ENCODE peak calls at places on chromosomes 7 and 10, in five cellular contexts. L is activated CD4-positive, alpha-beta T cell treated with anti-CD3 and anti-CD28 coated beads for 48 hours; K is activated CD4-positive, CD25-positive, alpha-beta regulatory T cell; C is NCI-H187; B is HCT116. V is an unnamed sample.

GRCh38 chr10:98460837-98461499 is 14.2 kb upstream of the HPS1 start:
- DNase-seq in B (peak), C (no peak), K (no peak), L (no peak), V (peak)

GRCh38 chr7:81264116-81264515 is 345.3 kb upstream of the SEMA3C start:
- DNase-seq in B (no peak), L (no peak), C (no peak), K (no peak), V (no peak)

GRCh38 chr7:99386584-99387238 is 12.2 kb downstream of the ARPC1B start:
- DNase-seq in C (no peak), K (no peak), B (no peak), L (no peak), V (no peak)

GRCh38 chr10:99742240-99742639 is 10.2 kb downstream of the CUTC start:
- DNase-seq in K (no peak), B (no peak), C (no peak), L (no peak), V (peak)

GRCh38 chr10:68517188-68517587 is 10.1 kb downstream of the SLC25A16 start:
- DNase-seq in B (no peak), L (no peak), K (no peak), C (no peak), V (no peak)

GRCh38 chr10:111128331-111129167 is 51.7 kb downstream of the ADRA2A start:
- DNase-seq in L (no peak), K (no peak), C (no peak), B (peak), V (no peak)

GRCh38 chr10:36888925-36889573 is 236.3 kb upstream of the ANKRD30A start:
- DNase-seq in L (peak), B (peak), C (peak), K (peak), V (no peak)

GRCh38 chr10:132489053-132489703 is 48.4 kb upstream of the INPP5A start:
- DNase-seq in C (no peak), L (no peak), K (no peak), B (no peak), V (peak)

GRCh38 chr10:4983615-4984216 is 19.9 kb downstream of the AKR1C2 start:
- DNase-seq in C (no peak), L (no peak), K (no peak), B (no peak), V (no peak)

GRCh38 chr7:128020161-128020560 is 11.1 kb downstream of the LRRC4 start:
- DNase-seq in C (no peak), K (peak), B (peak), L (peak), V (no peak)

GRCh38 chr10:36602374-36602773 is 523.0 kb upstream of the ANKRD30A start:
- DNase-seq in L (no peak), C (no peak), K (no peak), B (no peak), V (peak)

GRCh38 chr10:86068532-86069337 is 297.9 kb downstream of the GRID1 start:
- DNase-seq in B (no peak), K (no peak), C (no peak), L (no peak), V (no peak)

GRCh38 chr10:77377034-77377433 is 260.6 kb downstream of the KCNMA1 start:
- DNase-seq in B (no peak), C (no peak), L (no peak), K (no peak), V (no peak)

GRCh38 chr10:77532068-77532467 is 105.5 kb downstream of the KCNMA1 start:
- DNase-seq in L (no peak), B (no peak), K (no peak), C (no peak), V (peak)

GRCh38 chr7:140214075-140214684 is 37.4 kb upstream of the KDM7A start:
- DNase-seq in B (no peak), K (no peak), L (peak), C (no peak), V (no peak)

GRCh38 chr7:157440346-157441022 is 103.7 kb downstream of the DNAJB6 start:
- DNase-seq in B (no peak), C (no peak), K (no peak), L (no peak), V (no peak)

GRCh38 chr10:6786579-6787031 is 206.5 kb upstream of the PRKCQ start:
- DNase-seq in B (no peak), K (no peak), L (no peak), C (no peak), V (no peak)

GRCh38 chr10:6498771-6499170 is 81.3 kb downstream of the PRKCQ start:
- DNase-seq in B (no peak), C (no peak), L (peak), K (no peak), V (no peak)

GRCh38 chr10:82150123-82150900 is 275.3 kb downstream of the NRG3 start:
- DNase-seq in L (peak), B (no peak), K (no peak), C (no peak), V (no peak)

GRCh38 chr10:94129393-94130130 is 135.8 kb downstream of the PLCE1 start:
- DNase-seq in C (no peak), B (no peak), K (no peak), L (no peak), V (peak)

GRCh38 chr10:70849582-70850016 is 33.9 kb downstream of the SGPL1 start:
- DNase-seq in C (no peak), L (no peak), B (no peak), K (no peak), V (peak)

GRCh38 chr7:64744680-64745079 is 49.5 kb upstream of the ZNF138 start:
- DNase-seq in L (no peak), C (no peak), B (no peak), K (no peak), V (no peak)

GRCh38 chr7:30916767-30917166 is 5.1 kb downstream of the AQP1 start:
- DNase-seq in K (no peak), C (no peak), L (no peak), B (no peak), V (no peak)

GRCh38 chr7:74401137-74401859 is 52.4 kb upstream of the GTF2IRD1 start:
- DNase-seq in L (peak), B (peak), C (peak), K (peak), V (no peak)